ENCODE peak calls at places on chromosomes 13 and 19, in five cellular contexts. R is left ventricle myocardium inferior, B is left ventricle myocardium superior, E is stomach, K is germinal center. U is an unnamed sample.

GRCh38 chr13:31528176-31528575 is 211.2 kb upstream of the RXFP2 start:
- DNase-seq in R (no peak), B (no peak), E (no peak), K (no peak), U (no peak)

GRCh38 chr19:42199440-42200115 is 17.9 kb downstream of the DEDD2 start:
- DNase-seq in R (peak; percentile 35), B (peak; percentile 57), E (peak; percentile 34), K (peak; percentile 53), U (no peak)

GRCh38 chr19:10419646-10420443 is 493 bp upstream of the PDE4A start:
- DNase-seq in R (no peak), B (no peak), E (no peak), K (no peak), U (peak; percentile 95)

GRCh38 chr19:30313353-30313750 is 58.8 kb upstream of the ZNF536 start:
- DNase-seq in R (no peak), B (no peak), E (no peak), K (no peak), U (no peak)

GRCh38 chr19:2607712-2608601 is 94.5 kb downstream of the GNG7 start:
- DNase-seq in R (no peak), B (no peak), E (no peak), K (peak; percentile 30), U (no peak)

GRCh38 chr19:14006766-14007562 is 844 bp upstream of the RFX1 start:
- DNase-seq in R (peak; percentile 87), B (peak; percentile 91), E (no peak), K (no peak), U (no peak)

GRCh38 chr13:77516342-77516789 is 19.1 kb upstream of the SCEL start:
- DNase-seq in R (no peak), B (no peak), E (no peak), K (no peak), U (no peak)

GRCh38 chr19:48543121-48543710 is 8.8 kb upstream of the SULT2B1 start:
- DNase-seq in R (no peak), B (no peak), E (peak; percentile 82), K (no peak), U (no peak)

GRCh38 chr13:98214707-98215106 is 37.6 kb upstream of the RNF113B start:
- DNase-seq in R (no peak), B (no peak), E (peak; percentile 72), K (no peak), U (no peak)

GRCh38 chr13:51935326-51936171 is 73.8 kb downstream of the CCDC70 start:
- DNase-seq in R (no peak), B (no peak), E (peak; percentile 59), K (no peak), U (peak; percentile 61)

GRCh38 chr19:3665681-3666544 is 34.4 kb downstream of the PIP5K1C start:
- DNase-seq in R (peak; percentile 72), B (peak; percentile 83), E (peak; percentile 69), K (peak; percentile 85), U (peak; percentile 66)

GRCh38 chr13:75633285-75633684 is 2.8 kb upstream of the LMO7 start:
- DNase-seq in R (no peak), B (no peak), E (no peak), K (no peak), U (no peak)